ENCODE peak calls at places on chromosomes 2 and 18, in seven cellular contexts. L, B, Z, Q, T, V and Y are unnamed samples.
A peak's percentile ranks its signal among the peaks of the same experiment; 100 is the strongest.

GRCh38 chr18:59353079-59353680 is 5.9 kb downstream of the LMAN1 start:
- DNase-seq in L (no peak), B (peak; percentile 5), Z (peak; percentile 9), Q (no peak), T (no peak), V (no peak), Y (no peak)

GRCh38 chr2:216283038-216283900 is 89.0 kb downstream of the MARCHF4 start:
- DNase-seq in L (peak; percentile 38), B (peak; percentile 29), Z (peak; percentile 39), Q (no peak), T (peak; percentile 36), V (peak; percentile 83), Y (peak; percentile 42)

GRCh38 chr18:28002841-28003240 is 174.1 kb downstream of the CDH2 start:
- DNase-seq in L (no peak), B (no peak), Z (no peak), Q (no peak), T (no peak), V (no peak), Y (no peak)

GRCh38 chr2:133986881-133987793 is 266.7 kb upstream of the MGAT5 start:
- DNase-seq in L (no peak), B (no peak), Z (no peak), Q (no peak), T (no peak), V (no peak), Y (no peak)

GRCh38 chr2:190202604-190203003 is 117.0 kb downstream of the HIBCH start:
- DNase-seq in L (peak; percentile 20), B (no peak), Z (no peak), Q (no peak), T (no peak), V (no peak), Y (no peak)

GRCh38 chr18:57915848-57916596 is 112.9 kb upstream of the ATP8B1 start:
- DNase-seq in L (peak; percentile 17), B (peak; percentile 52), Z (no peak), Q (no peak), T (no peak), V (no peak), Y (no peak)

GRCh38 chr2:23445450-23445868 is 60.5 kb downstream of the KLHL29 start:
- DNase-seq in L (no peak), B (no peak), Z (no peak), Q (no peak), T (no peak), V (no peak), Y (no peak)

GRCh38 chr2:239440511-239440959 is 39.7 kb upstream of the HDAC4 start:
- DNase-seq in L (peak; percentile 79), B (no peak), Z (no peak), Q (no peak), T (no peak), V (no peak), Y (no peak)

GRCh38 chr2:225004531-225004930 is 37.7 kb downstream of the DOCK10 start:
- DNase-seq in L (no peak), B (no peak), Z (no peak), Q (no peak), T (no peak), V (no peak), Y (no peak)

DNA sequence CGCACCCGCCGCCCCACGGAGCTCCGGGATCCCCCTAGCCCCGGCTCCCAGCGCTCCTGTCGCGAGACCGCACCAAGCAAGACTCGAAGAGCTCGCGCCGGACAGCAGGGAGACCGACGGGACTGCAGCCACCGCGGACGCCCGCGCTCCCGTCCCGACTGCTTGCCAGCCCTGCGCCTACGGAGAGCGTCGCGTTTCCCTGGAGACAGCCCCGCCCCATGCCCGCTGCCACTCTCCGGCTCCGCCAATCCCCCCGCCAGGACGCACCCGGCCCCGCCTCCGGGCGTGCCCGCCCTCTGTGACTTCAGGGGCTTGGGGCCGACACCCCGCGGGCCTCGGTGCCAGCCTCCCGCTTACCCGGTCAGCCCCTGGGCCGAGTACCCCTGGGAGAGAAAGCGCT is at the start of gene ANKMY1:
- DNase-seq in L (no peak), B (peak; percentile 97), Z (no peak), Q (no peak), T (peak; percentile 70), V (no peak), Y (peak; percentile 66)
- TF ChIP-seq TAF1 in L (no peak), B (no peak), Z (no peak), Q (no peak), T (no peak), V (no peak), Y (no peak)

DNA sequence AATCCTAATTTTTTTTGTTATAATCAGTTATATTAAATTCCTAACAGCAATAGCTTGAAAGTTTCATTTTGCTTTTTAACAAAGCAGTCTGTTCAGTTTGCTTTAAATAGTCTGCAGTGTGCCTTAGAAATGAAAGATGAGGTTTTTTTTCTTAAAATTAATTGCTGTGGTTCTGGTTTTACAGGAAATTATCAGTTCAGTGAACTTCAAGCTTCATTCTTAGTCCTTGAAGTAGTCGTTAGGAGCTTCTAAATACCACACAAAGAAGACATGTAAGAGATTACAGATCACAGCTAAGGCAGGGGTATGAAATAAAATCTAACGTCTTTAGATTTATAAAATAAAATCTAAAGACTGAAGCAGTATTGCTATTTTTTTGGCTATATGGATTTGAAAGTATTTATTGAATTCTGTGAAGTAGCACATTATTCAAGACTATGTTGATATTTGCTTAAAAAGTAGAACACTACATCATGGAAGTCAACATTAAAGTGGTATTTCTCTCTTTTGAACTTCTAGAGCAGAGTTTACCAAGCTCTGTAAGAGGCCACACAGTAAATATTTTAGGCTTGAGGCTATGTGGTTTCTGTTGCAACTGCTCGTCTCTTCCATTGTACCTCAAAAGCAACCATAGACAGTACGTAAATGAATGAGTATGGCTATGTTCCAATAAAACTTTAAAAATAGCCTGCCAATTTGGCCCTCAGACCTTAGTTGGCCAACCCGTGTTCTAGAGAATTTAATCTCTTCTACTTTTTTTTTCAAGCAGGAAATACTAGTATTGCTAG is 81.5 kb upstream of the STON1 start:
- DNase-seq in L (peak; percentile 85), B (no peak), Z (no peak), Q (peak; percentile 53), T (no peak), V (no peak), Y (no peak)
- TF ChIP-seq TAF1 in L (no peak), B (no peak), Z (no peak), Q (no peak), T (no peak), V (no peak), Y (no peak)

GRCh38 chr2:95074663-95075439 is 46.8 kb downstream of the MRPS5 start:
- DNase-seq in L (no peak), B (no peak), Z (no peak), Q (no peak), T (no peak), V (no peak), Y (no peak)
- TF ChIP-seq TAF1 in L (no peak), B (no peak), Z (no peak), Q (no peak), T (no peak), V (no peak), Y (no peak)

GRCh38 chr18:63477972-63478371 is 1.2 kb downstream of the SERPINB5 start:
- DNase-seq in L (no peak), B (no peak), Z (no peak), Q (no peak), T (no peak), V (no peak), Y (no peak)

GRCh38 chr18:63470751-63471150 is 6.0 kb upstream of the SERPINB5 start:
- DNase-seq in L (no peak), B (no peak), Z (no peak), Q (no peak), T (no peak), V (no peak), Y (no peak)

GRCh38 chr18:63467699-63468098 is 9.1 kb upstream of the SERPINB5 start:
- DNase-seq in L (no peak), B (no peak), Z (no peak), Q (no peak), T (no peak), V (no peak), Y (no peak)

GRCh38 chr18:63476666-63477065 is at the start of gene SERPINB5:
- DNase-seq in L (no peak), B (no peak), Z (no peak), Q (no peak), T (no peak), V (no peak), Y (no peak)

DNA sequence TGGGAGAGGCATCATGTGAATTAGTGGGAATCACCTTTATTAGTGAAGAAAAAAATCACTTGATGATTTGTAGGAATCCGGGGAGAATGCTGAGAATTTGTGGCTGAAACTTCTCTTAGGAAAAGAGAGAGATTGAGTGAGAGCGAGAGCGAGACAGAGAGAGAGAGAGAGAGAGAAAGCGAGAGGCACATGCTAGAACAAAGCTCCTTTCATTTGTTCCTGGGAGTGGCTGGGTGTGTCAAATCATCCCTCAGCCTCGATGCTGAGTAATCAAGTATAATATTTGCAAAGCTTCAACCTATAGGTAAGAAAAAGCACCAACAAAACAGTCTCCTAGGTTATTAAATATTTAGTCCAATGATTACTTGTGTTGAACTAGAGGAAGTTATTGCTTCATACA is 4.4 kb upstream of the SERPINB5 start:
- DNase-seq in L (peak; percentile 18), B (no peak), Z (no peak), Q (no peak), T (no peak), V (no peak), Y (no peak)
- TF ChIP-seq TAF1 in L (no peak), B (no peak), Z (no peak), Q (no peak), T (no peak), V (no peak), Y (no peak)

DNA sequence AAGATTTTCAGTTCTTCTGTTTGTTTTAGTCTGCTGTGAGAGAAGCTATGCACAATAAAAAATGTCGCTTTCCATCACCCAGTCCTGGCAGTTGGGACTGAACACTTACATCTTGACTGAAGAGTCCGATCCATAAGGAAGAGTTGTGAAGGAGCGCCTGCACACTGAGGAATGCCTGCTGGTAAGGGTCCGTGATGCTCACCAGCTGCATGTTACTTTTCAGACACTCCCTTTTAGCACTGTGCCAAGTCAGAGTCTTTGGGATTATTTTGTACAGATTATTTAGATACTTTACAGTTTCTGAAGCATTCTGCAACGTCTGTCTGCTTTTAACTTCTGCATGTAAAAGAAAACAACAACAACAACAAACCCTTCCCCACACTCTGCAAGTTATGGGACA is 42.6 kb upstream of the CD302 start:
- DNase-seq in L (no peak), B (no peak), Z (no peak), Q (no peak), T (no peak), V (no peak), Y (no peak)
- TF ChIP-seq TAF1 in L (no peak), B (no peak), Z (no peak), Q (no peak), T (no peak), V (no peak), Y (no peak)

GRCh38 chr2:192196451-192197194 is 1.9 kb upstream of the TMEFF2 start:
- DNase-seq in L (no peak), B (no peak), Z (no peak), Q (no peak), T (no peak), V (no peak), Y (no peak)
- TF ChIP-seq TAF1 in L (no peak), B (no peak), Z (no peak), Q (no peak), T (no peak), V (no peak), Y (no peak)